ENCODE peak calls at places on chromosomes 11 and 22, in six cellular contexts. T is GM03348; H is ACHN; F is adrenal gland; X is stimulated activated CD4-positive, alpha-beta T cell treated with anti-CD3 and anti-CD28 coated beads, Interleukin-1b, Interleukin-23, amount 100 ng/mL, for 24 hours; G is lung microvascular endothelial cell. V is an unnamed sample.

GRCh38 chr22:36425977-36426523 is 38.3 kb upstream of the MYH9 start:
- DNase-seq in H (peak), G (peak), T (no peak), X (no peak), F (peak), V (no peak)

GRCh38 chr22:31102441-31103081 is 4.8 kb downstream of the SELENOM start:
- DNase-seq in G (peak), X (no peak), H (peak), T (peak), F (peak), V (no peak)

GRCh38 chr22:27011717-27012116 is 354.3 kb downstream of the MIAT start:
- DNase-seq in G (no peak), T (no peak), H (no peak), X (no peak), F (no peak), V (no peak)

GRCh38 chr11:68044145-68044813 is 5.5 kb downstream of the TCIRG1 start:
- DNase-seq in T (no peak), X (no peak), F (peak), H (no peak), G (no peak), V (no peak)

GRCh38 chr11:12827929-12828812 is 153.9 kb downstream of the TEAD1 start:
- DNase-seq in F (peak), G (peak), X (no peak), T (peak), H (peak), V (peak)

GRCh38 chr22:19430890-19431541 is 517 bp downstream of the HIRA start:
- DNase-seq in H (peak), T (peak), G (peak), F (peak), X (no peak), V (no peak)

GRCh38 chr11:65942531-65942930 is 2.7 kb upstream of the TSGA10IP start:
- DNase-seq in H (no peak), X (no peak), G (no peak), T (no peak), F (no peak), V (no peak)

GRCh38 chr11:83724704-83725114 is 438.5 kb upstream of the CCDC90B start:
- DNase-seq in X (no peak), H (no peak), F (no peak), G (peak), T (peak), V (no peak)

GRCh38 chr22:36977401-36977861 is 41.8 kb downstream of the TST start:
- DNase-seq in F (peak), H (no peak), X (peak), T (no peak), G (peak), V (no peak)

GRCh38 chr11:2890466-2891241 is 5.1 kb upstream of the CDKN1C start:
- DNase-seq in X (no peak), T (no peak), F (peak), H (peak), G (peak), V (no peak)

GRCh38 chr22:27435839-27436581 is 365.5 kb downstream of the MN1 start:
- DNase-seq in G (peak), F (no peak), X (no peak), T (peak), H (no peak), V (no peak)

GRCh38 chr11:69106124-69106811 is 49.5 kb upstream of the SMIM38 start:
- DNase-seq in X (no peak), F (no peak), G (no peak), T (no peak), H (no peak), V (no peak)